ENCODE peak calls at places on chromosomes 12 and 14, in seven cellular contexts. E is gastrocnemius medialis, L is body of pancreas, J is stomach, B is HepG2, W is transverse colon, A is tibial nerve. D is an unnamed sample. For H3K9me3 and H3K4me1, the result is how much of the 10 kb centered on the place peaks cover.

GRCh38 chr12:38664661-38665269 is 240.6 kb downstream of the CPNE8 start:
- DNase-seq in A (no peak), E (no peak), L (no peak), B (peak), J (no peak), W (peak), D (no peak)

GRCh38 chr12:46390881-46391280 is 18.3 kb upstream of the SLC38A2 start:
- DNase-seq in A (no peak), J (no peak), L (no peak), B (peak), W (no peak), E (no peak), D (no peak)

GRCh38 chr14:81062816-81063215 is 107.4 kb downstream of the TSHR start:
- DNase-seq in J (no peak), L (no peak), B (peak), W (no peak), A (peak), E (no peak), D (no peak)

GRCh38 chr12:54028324-54029201 is at the start of gene HOXC6:
- DNase-seq in E (peak), A (no peak), L (no peak), W (no peak), J (no peak), B (no peak), D (no peak)

GRCh38 chr14:70822706-70823185 is 13.4 kb upstream of the MAP3K9 start:
- DNase-seq in L (no peak), W (peak), J (peak), E (no peak), A (no peak), B (no peak), D (no peak)

GRCh38 chr12:115380509-115381120 is 696.6 kb upstream of the TBX3 start:
- DNase-seq in L (no peak), J (no peak), B (no peak), E (no peak), A (no peak), W (no peak), D (no peak)

GRCh38 chr12:49864817-49865090 is 21.8 kb upstream of the BCDIN3D start:
- DNase-seq in E (no peak), L (no peak), J (no peak), A (no peak), W (no peak), B (no peak), D (no peak)

GRCh38 chr12:133058203-133059125 is 21.2 kb downstream of the ZNF84 start:
- DNase-seq in B (no peak), J (no peak), A (no peak), L (no peak), W (no peak), E (no peak), D (no peak)

GRCh38 chr12:127295630-127296029 is 971.3 kb upstream of the TMEM132C start:
- DNase-seq in W (no peak), B (no peak), E (no peak), L (no peak), J (no peak), A (no peak), D (no peak)

GRCh38 chr14:43135877-43136411 is 1371.1 kb downstream of the FSCB start:
- DNase-seq in J (no peak), B (no peak), E (no peak), L (no peak), A (no peak), W (no peak), D (no peak)

GRCh38 chr12:108734200-108734906 is 3.0 kb upstream of the CORO1C start:
- DNase-seq in W (peak), L (peak), B (peak), A (no peak), J (peak), E (no peak), D (no peak)

GRCh38 chr14:105944632-105945610 is 418.5 kb downstream of the TMEM121 start:
- DNase-seq in J (peak), B (peak), W (peak), E (no peak), L (peak), A (peak), D (peak)

GRCh38 chr12:65533177-65533883 is 254.8 kb downstream of the MSRB3 start:
- DNase-seq in L (no peak), W (no peak), A (no peak), E (no peak), B (no peak), J (no peak), D (no peak)

GRCh38 chr12:51343201-51343600 is 3.3 kb downstream of the CELA1 start:
- DNase-seq in W (no peak), B (no peak), A (no peak), E (no peak), L (no peak), J (no peak), D (no peak)

GRCh38 chr12:31832740-31833540 is 104.1 kb upstream of the AMN1 start:
- DNase-seq in J (no peak), L (no peak), W (no peak), A (no peak), B (no peak), E (no peak), D (no peak)

GRCh38 chr12:53751336-53752191 is at the start of gene CISTR:
- DNase-seq in E (no peak), L (no peak), J (no peak), A (no peak), B (no peak), W (peak), D (no peak)

GRCh38 chr14:78997811-78998210 is 827.6 kb downstream of the NRXN3 start:
- DNase-seq in L (no peak), B (no peak), A (no peak), W (peak), J (no peak), E (no peak), D (peak)

GRCh38 chr12:41988715-41989114 is 156.0 kb downstream of the GXYLT1 start:
- DNase-seq in B (no peak), A (no peak), J (no peak), E (no peak), W (no peak), L (no peak), D (no peak)

GRCh38 chr14:33512201-33512600 is 438.7 kb downstream of the EGLN3 start:
- DNase-seq in L (no peak), J (no peak), E (no peak), B (no peak), A (no peak), W (no peak), D (no peak)

GRCh38 chr14:103630364-103631108 is 1.5 kb downstream of the KLC1 start:
- DNase-seq in J (no peak), E (no peak), W (no peak), A (no peak), B (no peak), L (no peak), D (no peak)

GRCh38 chr14:103627073-103628025 is 1.7 kb upstream of the KLC1 start:
- DNase-seq in L (no peak), J (no peak), W (peak), E (no peak), B (no peak), A (no peak), D (no peak)

GRCh38 chr14:103628221-103628683 is 759 bp upstream of the KLC1 start:
- DNase-seq in B (no peak), E (peak), W (peak), A (peak), J (peak), L (peak), D (peak)

GRCh38 chr14:103628684-103629502 is at the start of gene KLC1:
- DNase-seq in B (no peak), W (peak), A (peak), L (peak), J (peak), E (peak), D (peak)

DNA sequence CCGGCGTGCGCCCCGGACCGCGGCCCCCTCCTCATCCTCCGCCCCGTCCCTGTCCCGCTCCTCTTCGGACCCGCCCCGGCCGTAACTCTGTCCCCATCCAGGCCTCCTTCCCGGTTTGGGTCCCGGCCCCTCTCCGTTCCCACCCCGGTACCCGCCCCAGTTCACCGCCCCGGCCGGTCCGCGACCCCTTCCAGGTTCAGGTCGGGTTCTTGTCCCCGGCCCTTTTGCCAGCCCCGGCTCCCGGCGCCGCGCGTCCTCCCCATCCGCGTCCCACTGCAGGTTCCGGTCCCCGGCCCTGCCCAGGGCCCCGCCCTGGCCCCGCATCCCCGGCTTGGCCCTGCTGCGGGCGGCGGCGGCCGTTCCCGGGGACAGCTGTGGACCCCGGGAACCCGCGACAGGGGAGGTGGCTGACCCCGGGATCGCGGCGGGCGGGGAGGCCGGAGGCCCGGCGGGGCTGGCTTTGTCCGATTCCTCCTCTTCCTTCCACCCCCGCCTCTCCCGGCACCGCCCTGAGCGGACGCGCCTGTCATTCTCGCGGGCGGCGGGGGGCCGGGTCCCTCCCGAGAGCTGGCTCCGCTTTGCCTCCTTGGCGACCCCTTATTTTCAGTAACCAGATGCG is 601 bp downstream of the KLC1 start:
- DNase-seq in A (peak), E (no peak), B (no peak), W (peak), J (peak), L (peak), D (peak)
- TF ChIP-seq POLR2A in A (no peak), E (no peak), B (no peak), W (no peak), J (no peak), L (no peak), D (no peak)

GRCh38 chr12:34397591-34398365 is 375.5 kb downstream of the ALG10 start:
- DNase-seq in J (peak), A (peak), E (peak), L (peak), W (peak), B (no peak), D (peak)
- H3K9me3 ChIP-seq in J (half or more), A (under half), E (under half), L (under half), W (under half), B (under half), D (under half)

GRCh38 chr12:27623645-27624044 is 72.6 kb upstream of the REP15 start:
- DNase-seq in L (no peak), W (no peak), B (no peak), A (no peak), J (no peak), E (no peak), D (no peak)
- H3K4me1 ChIP-seq in L (under half), W (under half), B (under half), A (under half), J (under half), E (under half), D (under half)

GRCh38 chr12:97168804-97169203 is 261.7 kb downstream of the NEDD1 start:
- DNase-seq in L (no peak), W (no peak), E (no peak), B (no peak), J (no peak), A (no peak), D (no peak)
- TF ChIP-seq POLR2A in L (no peak), W (no peak), E (no peak), B (no peak), J (no peak), A (no peak), D (no peak)

GRCh38 chr14:22610931-22611330 is 12.8 kb downstream of the ABHD4 start:
- DNase-seq in W (no peak), A (no peak), J (no peak), E (no peak), B (no peak), L (no peak), D (no peak)
- H3K9me3 ChIP-seq in W (under half), A (under half), J (under half), E (under half), B (under half), L (under half), D (under half)

DNA sequence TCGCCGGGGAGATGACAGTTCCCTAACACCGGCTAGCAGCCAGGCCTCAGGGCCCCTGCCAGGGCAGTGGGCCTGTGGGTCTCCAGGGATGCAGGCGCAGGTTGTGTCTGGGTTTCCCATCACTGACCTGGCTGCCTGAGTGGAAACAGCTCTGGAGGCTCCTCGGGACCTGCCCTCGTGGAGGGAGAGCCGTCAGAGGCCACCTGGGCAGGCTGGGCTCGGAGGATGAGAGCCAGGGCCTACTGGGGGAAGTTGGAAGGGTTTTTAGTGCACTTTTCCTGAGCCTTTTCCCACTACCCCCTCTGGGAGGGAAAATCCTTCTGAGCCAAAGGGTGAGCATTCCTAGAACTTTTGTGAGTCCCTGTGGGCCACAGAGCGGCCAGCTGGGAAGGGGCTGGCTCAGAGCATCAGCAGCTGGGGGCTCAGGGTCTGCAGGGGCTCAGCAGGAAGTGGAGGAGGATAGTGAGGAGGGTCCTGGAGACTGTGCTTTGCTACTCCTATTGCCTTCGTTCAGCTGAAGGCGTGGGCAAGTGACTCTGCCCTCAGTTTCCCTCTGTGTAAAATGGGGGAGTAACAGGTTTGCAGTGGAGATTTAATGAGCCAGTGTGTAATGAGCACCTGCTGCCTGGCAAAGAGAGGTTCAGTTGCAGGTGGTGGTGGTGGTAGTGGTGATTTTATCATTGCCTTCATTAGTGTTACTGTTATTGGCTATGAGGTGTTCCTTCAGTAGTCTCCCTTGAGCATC is 1.8 kb downstream of the SH2B3 start:
- DNase-seq in E (no peak), B (no peak), W (no peak), J (no peak), A (no peak), L (no peak), D (no peak)
- H3K4me1 ChIP-seq in E (half or more), B (under half), W (under half), J (half or more), A (half or more), L (half or more), D (half or more)

DNA sequence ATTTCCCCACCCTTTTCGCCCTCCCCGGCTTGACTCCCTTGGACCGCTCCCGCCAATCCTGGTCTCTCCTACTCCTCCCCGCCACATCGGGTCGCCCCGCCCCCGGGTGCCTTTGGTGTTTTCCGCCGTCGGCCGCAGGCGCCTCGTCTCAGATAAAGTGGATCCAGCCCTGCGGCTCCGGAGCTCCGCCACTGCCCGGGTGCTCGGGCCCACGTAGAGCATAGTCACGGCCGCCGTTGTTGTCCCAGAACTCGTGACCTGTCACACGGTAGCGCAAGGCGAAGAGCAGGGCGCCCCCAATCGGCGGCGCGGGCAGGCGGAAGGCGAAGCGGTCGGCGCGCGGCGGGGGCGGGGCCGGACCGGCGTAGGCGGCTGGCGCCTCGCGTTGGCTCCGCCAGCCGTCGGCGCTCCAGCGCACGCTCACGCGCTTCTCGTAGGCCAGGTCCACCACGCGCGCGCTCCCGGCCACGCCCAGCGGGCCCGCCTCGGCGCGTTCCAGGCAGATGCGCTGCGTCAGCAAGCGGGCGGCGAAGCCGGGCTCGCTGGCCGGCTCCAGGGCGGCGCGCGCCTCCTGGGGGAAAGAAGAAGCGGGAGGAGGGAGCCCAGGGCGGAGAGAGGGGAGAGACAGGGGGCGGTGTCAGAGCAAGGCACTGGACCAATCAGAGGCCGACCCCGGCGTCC is 1.2 kb downstream of the PPP1R3E start:
- DNase-seq in L (peak), E (peak), J (peak), B (peak), W (peak), A (peak), D (peak)
- TF ChIP-seq POLR2A in L (peak), E (peak), J (no peak), B (no peak), W (peak), A (peak), D (peak)

D was measured in sigmoid colon.